ENCODE peak calls at places on chromosomes 2 and 18, in seven cellular contexts. C is SW480, Y is hippocampal formation, K is NCI-H1417, W is nucleus accumbens, E is amniotic stem cell, D is AG08396. M is an unnamed sample.

GRCh38 chr18:32349728-32350395 is 120.8 kb downstream of the GAREM1 start:
- DNase-seq in C (peak), Y (peak), K (peak), W (peak), E (peak), D (peak), M (peak)

GRCh38 chr2:196413821-196414274 is 225.7 kb upstream of the CCDC150 start:
- DNase-seq in C (no peak), Y (no peak), K (no peak), W (no peak), E (no peak), D (no peak), M (no peak)

GRCh38 chr2:168371273-168371992 is 84.6 kb upstream of the CERS6 start:
- DNase-seq in C (no peak), Y (no peak), K (no peak), W (no peak), E (no peak), D (no peak), M (no peak)

GRCh38 chr2:143284087-143284675 is 155.0 kb downstream of the ARHGAP15 start:
- DNase-seq in C (peak), Y (no peak), K (no peak), W (no peak), E (peak), D (peak), M (no peak)

GRCh38 chr2:232731470-232731869 is 34.3 kb downstream of the GIGYF2 start:
- DNase-seq in C (no peak), Y (no peak), K (no peak), W (no peak), E (no peak), D (no peak), M (peak)

GRCh38 chr18:10101293-10101701 is 187.5 kb downstream of the VAPA start:
- DNase-seq in C (no peak), Y (no peak), K (no peak), W (no peak), E (no peak), D (no peak), M (no peak)

GRCh38 chr2:65514555-65515195 is 82.3 kb upstream of the SPRED2 start:
- DNase-seq in C (no peak), Y (no peak), K (no peak), W (no peak), E (no peak), D (peak), M (no peak)

GRCh38 chr18:67483237-67483636 is 33.3 kb downstream of the DSEL start:
- DNase-seq in C (no peak), Y (peak), K (no peak), W (peak), E (no peak), D (no peak), M (no peak)

GRCh38 chr2:239826786-239827510 is 198.2 kb downstream of the NDUFA10 start:
- DNase-seq in C (no peak), Y (no peak), K (no peak), W (no peak), E (no peak), D (no peak), M (no peak)

GRCh38 chr2:63827749-63828148 is 13.9 kb upstream of the UGP2 start:
- DNase-seq in C (peak), Y (no peak), K (no peak), W (no peak), E (no peak), D (peak), M (peak)

GRCh38 chr2:148987286-148987685 is 51.2 kb upstream of the LYPD6B start:
- DNase-seq in C (no peak), Y (no peak), K (no peak), W (no peak), E (no peak), D (no peak), M (no peak)

GRCh38 chr2:55425449-55425848 is 5.8 kb upstream of the CCDC88A start:
- DNase-seq in C (no peak), Y (no peak), K (no peak), W (no peak), E (peak), D (peak), M (no peak)

GRCh38 chr18:37430346-37431076 is 135.1 kb downstream of the CELF4 start:
- DNase-seq in C (no peak), Y (no peak), K (no peak), W (no peak), E (no peak), D (no peak), M (no peak)

GRCh38 chr2:13858626-13859025 is 773.9 kb upstream of the LRATD1 start:
- DNase-seq in C (no peak), Y (no peak), K (no peak), W (no peak), E (no peak), D (peak), M (peak)

GRCh38 chr2:187349328-187349944 is 98.6 kb downstream of the CALCRL start:
- DNase-seq in C (no peak), Y (no peak), K (no peak), W (no peak), E (no peak), D (no peak), M (peak)

GRCh38 chr2:143029141-143029540 is 100.1 kb upstream of the ARHGAP15 start:
- DNase-seq in C (no peak), Y (no peak), K (no peak), W (no peak), E (no peak), D (no peak), M (no peak)

GRCh38 chr18:76573325-76574025 is 78.4 kb upstream of the ZNF516 start:
- DNase-seq in C (no peak), Y (no peak), K (no peak), W (no peak), E (no peak), D (peak), M (no peak)

GRCh38 chr2:171529914-171530313 is 7.6 kb downstream of the CYBRD1 start:
- DNase-seq in C (no peak), Y (no peak), K (no peak), W (no peak), E (no peak), D (no peak), M (no peak)

GRCh38 chr2:155485141-155485842 is 786.8 kb downstream of the KCNJ3 start:
- DNase-seq in C (no peak), Y (no peak), K (peak), W (no peak), E (no peak), D (no peak), M (no peak)

GRCh38 chr18:29361843-29362242 is 1184.9 kb upstream of the CDH2 start:
- DNase-seq in C (no peak), Y (no peak), K (no peak), W (no peak), E (no peak), D (no peak), M (no peak)

GRCh38 chr2:163610817-163611556 is 124.8 kb downstream of the FIGN start:
- DNase-seq in C (peak), Y (peak), K (no peak), W (peak), E (no peak), D (no peak), M (no peak)

GRCh38 chr2:160687629-160688028 is 194.0 kb upstream of the RBMS1 start:
- DNase-seq in C (no peak), Y (no peak), K (peak), W (no peak), E (no peak), D (no peak), M (no peak)

GRCh38 chr18:50850307-50850706 is 28.6 kb upstream of the ME2 start:
- DNase-seq in C (no peak), Y (no peak), K (no peak), W (no peak), E (no peak), D (no peak), M (no peak)

M was measured in GM04504.